ENCODE peak calls at places on chromosomes 5 and 9, in eight cellular contexts. V is frontal cortex; O is NCI-H748 treated with DMSO at 0.1 percent for 48 hours; L is WERI-Rb-1; G is midbrain; U is endothelial cell of umbilical vein; F is activated naive CD4-positive, alpha-beta T cell treated with anti-CD3 and anti-CD28 coated beads for 36 hours; T is nucleus accumbens. Q is an unnamed sample.

GRCh38 chr9:119332522-119332921 is 36.7 kb downstream of the BRINP1 start:
- DNase-seq in V (no peak), O (no peak), L (no peak), G (no peak), U (no peak), F (no peak), T (no peak), Q (no peak)

GRCh38 chr5:142006363-142007236 is 6.2 kb downstream of the GNPDA1 start:
- DNase-seq in V (no peak), O (no peak), L (no peak), G (no peak), U (no peak), F (peak), T (no peak), Q (no peak)

GRCh38 chr5:141382469-141383294 is at the start of gene PCDHGA7:
- DNase-seq in V (no peak), O (no peak), L (no peak), G (no peak), U (peak), F (no peak), T (no peak), Q (no peak)

GRCh38 chr5:110757118-110757729 is 18.4 kb downstream of the SLC25A46 start:
- DNase-seq in V (no peak), O (peak), L (peak), G (peak), U (peak), F (peak), T (no peak), Q (no peak)

GRCh38 chr9:33782395-33783152 is 12.8 kb upstream of the PRSS3 start:
- DNase-seq in V (no peak), O (no peak), L (no peak), G (no peak), U (peak), F (no peak), T (no peak), Q (no peak)

GRCh38 chr5:168477060-168477459 is 9.2 kb upstream of the RARS1 start:
- DNase-seq in V (no peak), O (no peak), L (no peak), G (no peak), U (no peak), F (no peak), T (no peak), Q (no peak)

GRCh38 chr5:72842816-72843215 is 26.4 kb downstream of the TNPO1 start:
- DNase-seq in V (no peak), O (no peak), L (no peak), G (no peak), U (peak), F (peak), T (no peak), Q (no peak)

GRCh38 chr5:148776780-148777179 is 49.6 kb upstream of the ADRB2 start:
- DNase-seq in V (no peak), O (no peak), L (no peak), G (no peak), U (peak), F (peak), T (no peak), Q (no peak)

GRCh38 chr5:9316041-9316440 is 229.8 kb downstream of the SEMA5A start:
- DNase-seq in V (no peak), O (no peak), L (no peak), G (no peak), U (no peak), F (no peak), T (no peak), Q (no peak)

GRCh38 chr5:1162729-1163128 is 38.7 kb upstream of the SLC6A19 start:
- DNase-seq in V (no peak), O (no peak), L (no peak), G (no peak), U (no peak), F (no peak), T (no peak), Q (no peak)

GRCh38 chr9:129301941-129302340 is 123.9 kb upstream of the IER5L start:
- DNase-seq in V (no peak), O (no peak), L (no peak), G (no peak), U (no peak), F (no peak), T (no peak), Q (no peak)